ENCODE peak calls at places on chromosomes 6 and 20, in five cellular contexts. One of them, this sample, is unnamed.

GRCh38 chr6:35586542-35586941 is 73.8 kb upstream of the TULP1 start:
- DNase-seq in HepG2: no peak
- DNase-seq in NT2/D1: no peak
- DNase-seq in GM12878: no peak
- DNase-seq in H1: no peak
- DNase-seq in this sample: no peak

GRCh38 chr6:49269190-49269589 is 193.9 kb downstream of the MMUT start:
- DNase-seq in GM12878: no peak
- DNase-seq in H1: no peak
- DNase-seq in HepG2: no peak
- DNase-seq in NT2/D1: no peak
- DNase-seq in this sample: no peak

GRCh38 chr6:14354919-14355572 is 237.5 kb downstream of the CD83 start:
- DNase-seq in HepG2: no peak
- DNase-seq in GM12878: no peak
- DNase-seq in NT2/D1: no peak
- DNase-seq in H1: no peak
- DNase-seq in this sample: no peak

GRCh38 chr6:157068691-157069228 is 254.6 kb downstream of the TMEM242 start:
- DNase-seq in HepG2: no peak
- DNase-seq in H1: no peak
- DNase-seq in GM12878: peak
- DNase-seq in NT2/D1: no peak
- DNase-seq in this sample: no peak

GRCh38 chr6:26159417-26160273 is 72.4 kb downstream of the HFE start:
- DNase-seq in NT2/D1: no peak
- DNase-seq in HepG2: no peak
- DNase-seq in GM12878: peak
- DNase-seq in H1: no peak
- DNase-seq in this sample: peak

GRCh38 chr20:57638173-57638894 is 18.1 kb upstream of the ZBP1 start:
- DNase-seq in GM12878: no peak
- DNase-seq in H1: no peak
- DNase-seq in NT2/D1: no peak
- DNase-seq in HepG2: no peak
- DNase-seq in this sample: no peak

GRCh38 chr6:125310994-125311649 is 9.4 kb upstream of the HDDC2 start:
- DNase-seq in NT2/D1: peak
- DNase-seq in HepG2: peak
- DNase-seq in H1: no peak
- DNase-seq in GM12878: no peak
- DNase-seq in this sample: peak

GRCh38 chr20:22684072-22684762 is 99.8 kb upstream of the FOXA2 start:
- DNase-seq in HepG2: peak
- DNase-seq in H1: peak
- DNase-seq in GM12878: peak
- DNase-seq in NT2/D1: peak
- DNase-seq in this sample: peak

GRCh38 chr6:3825851-3826581 is 23.2 kb upstream of the FAM50B start:
- DNase-seq in GM12878: no peak
- DNase-seq in NT2/D1: no peak
- DNase-seq in H1: no peak
- DNase-seq in HepG2: peak
- DNase-seq in this sample: no peak

GRCh38 chr6:130955755-130956154 is 107.3 kb downstream of the EPB41L2 start:
- DNase-seq in GM12878: no peak
- DNase-seq in NT2/D1: no peak
- DNase-seq in H1: no peak
- DNase-seq in HepG2: no peak
- DNase-seq in this sample: peak

GRCh38 chr6:18122128-18123093 is at the start of gene NHLRC1:
- DNase-seq in NT2/D1: peak
- DNase-seq in HepG2: peak
- DNase-seq in GM12878: peak
- DNase-seq in H1: peak
- DNase-seq in this sample: no peak

GRCh38 chr6:159252955-159253508 is 83.8 kb downstream of the FNDC1 start:
- DNase-seq in NT2/D1: peak
- DNase-seq in GM12878: peak
- DNase-seq in HepG2: peak
- DNase-seq in H1: peak
- DNase-seq in this sample: peak

DNA sequence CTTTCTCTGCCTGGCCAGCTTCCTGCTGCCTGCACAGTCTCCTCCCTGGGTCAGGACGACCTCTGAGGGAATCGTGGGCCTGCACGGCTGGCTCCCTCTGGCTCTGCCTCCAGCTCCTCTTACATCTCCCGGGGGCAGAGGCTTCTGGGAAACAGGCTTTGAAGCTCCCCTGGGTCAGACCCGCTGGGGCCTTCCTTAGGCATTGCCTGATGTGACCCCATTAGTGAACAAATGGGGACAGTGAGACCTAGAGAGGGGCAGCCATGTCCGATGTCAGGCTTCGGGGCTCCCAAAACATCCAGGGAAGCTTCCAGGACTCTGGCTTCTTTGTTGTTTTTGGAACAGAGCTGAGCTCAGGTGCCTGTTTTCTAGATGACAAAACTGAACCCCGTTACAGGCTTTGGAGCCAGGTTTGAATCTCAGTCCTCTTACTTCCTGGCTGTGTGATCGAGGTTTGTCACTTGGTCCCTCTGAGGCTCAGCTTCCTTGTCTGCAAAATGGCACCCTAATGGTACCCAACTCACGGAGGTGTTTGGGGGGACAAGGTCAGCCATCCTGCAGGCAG is 94.3 kb downstream of the CEBPB start:
- DNase-seq in NT2/D1: no peak
- DNase-seq in GM12878: no peak
- DNase-seq in HepG2: no peak
- DNase-seq in H1: no peak
- DNase-seq in this sample: peak
- TF ChIP-seq SUZ12 in NT2/D1: no peak
- TF ChIP-seq SUZ12 in GM12878: no peak
- TF ChIP-seq SUZ12 in HepG2: no peak
- TF ChIP-seq SUZ12 in H1: no peak
- TF ChIP-seq SUZ12 in this sample: no peak

DNA sequence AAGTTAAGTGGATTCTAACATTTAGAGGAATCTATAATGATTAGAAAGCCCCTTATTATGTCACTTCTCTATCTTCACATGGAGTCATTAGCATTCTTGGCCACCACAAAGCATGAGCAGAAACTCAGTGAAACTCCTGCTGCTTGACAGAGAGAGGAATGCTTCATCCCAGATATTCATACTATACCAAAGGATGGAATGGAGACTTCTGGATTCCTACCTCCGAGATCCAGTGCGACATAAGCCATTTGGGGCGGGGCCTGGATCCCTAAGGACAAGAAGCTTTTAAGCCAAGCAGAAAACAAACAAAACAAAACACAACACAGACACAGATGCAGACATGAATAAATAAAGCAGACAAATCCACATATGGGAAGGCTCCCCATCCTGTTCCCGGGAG is 727.4 kb downstream of the MAFB start:
- DNase-seq in GM12878: no peak
- DNase-seq in H1: no peak
- DNase-seq in NT2/D1: no peak
- DNase-seq in HepG2: no peak
- DNase-seq in this sample: no peak
- TF ChIP-seq SUZ12 in GM12878: no peak
- TF ChIP-seq SUZ12 in H1: no peak
- TF ChIP-seq SUZ12 in NT2/D1: no peak
- TF ChIP-seq SUZ12 in HepG2: no peak
- TF ChIP-seq SUZ12 in this sample: no peak

DNA sequence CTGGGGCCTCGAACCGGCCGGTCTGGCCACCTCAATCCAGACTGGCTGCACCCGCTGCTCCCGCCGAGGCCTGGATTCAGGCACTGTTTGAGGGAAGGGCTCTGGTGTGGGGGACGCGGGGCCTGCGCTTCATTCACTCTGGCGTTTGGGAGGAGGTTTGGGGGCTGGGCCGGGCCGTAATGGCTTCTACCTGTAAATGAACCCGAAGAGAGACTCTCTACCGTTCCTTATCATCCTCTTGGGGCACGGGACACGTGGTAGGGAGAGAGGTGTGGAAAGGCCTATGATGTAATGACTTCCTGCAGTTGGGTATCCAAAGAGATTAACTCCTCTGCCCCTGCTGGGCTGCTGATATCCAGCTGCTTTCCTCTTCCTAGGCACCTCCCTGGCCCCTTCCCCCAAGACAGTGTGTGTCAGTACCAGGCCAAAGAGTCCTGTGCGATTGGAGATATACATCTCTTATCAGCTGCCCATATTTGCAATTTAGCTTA is 1.8 kb downstream of the FOXO3 start:
- DNase-seq in HepG2: peak
- DNase-seq in H1: peak
- DNase-seq in NT2/D1: no peak
- DNase-seq in GM12878: no peak
- DNase-seq in this sample: peak
- TF ChIP-seq SUZ12 in HepG2: no peak
- TF ChIP-seq SUZ12 in H1: no peak
- TF ChIP-seq SUZ12 in NT2/D1: no peak
- TF ChIP-seq SUZ12 in GM12878: no peak
- TF ChIP-seq SUZ12 in this sample: no peak

DNA sequence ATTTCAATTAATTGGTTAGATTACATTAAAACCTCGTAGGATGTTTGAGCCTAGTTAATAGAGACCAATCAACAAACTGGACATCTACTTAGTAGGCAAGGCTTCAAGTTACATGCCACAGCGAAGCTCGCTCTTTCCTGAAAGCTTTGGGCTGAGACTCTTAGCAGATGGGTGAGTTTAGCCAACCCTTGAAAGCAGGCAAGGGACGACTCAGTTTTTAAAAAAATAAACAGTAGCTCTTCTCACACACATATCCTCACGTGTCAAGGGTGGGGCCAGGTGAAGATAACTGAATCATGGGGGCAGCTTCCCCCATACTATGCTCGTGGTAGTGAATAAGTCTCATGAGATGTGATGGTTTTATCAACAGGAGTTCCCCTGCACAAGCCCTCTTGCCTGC is 775 bp downstream of the MTFR2 start:
- DNase-seq in NT2/D1: no peak
- DNase-seq in GM12878: no peak
- DNase-seq in H1: no peak
- DNase-seq in HepG2: no peak
- DNase-seq in this sample: no peak
- TF ChIP-seq SUZ12 in NT2/D1: no peak
- TF ChIP-seq SUZ12 in GM12878: no peak
- TF ChIP-seq SUZ12 in H1: no peak
- TF ChIP-seq SUZ12 in HepG2: no peak
- TF ChIP-seq SUZ12 in this sample: no peak

DNA sequence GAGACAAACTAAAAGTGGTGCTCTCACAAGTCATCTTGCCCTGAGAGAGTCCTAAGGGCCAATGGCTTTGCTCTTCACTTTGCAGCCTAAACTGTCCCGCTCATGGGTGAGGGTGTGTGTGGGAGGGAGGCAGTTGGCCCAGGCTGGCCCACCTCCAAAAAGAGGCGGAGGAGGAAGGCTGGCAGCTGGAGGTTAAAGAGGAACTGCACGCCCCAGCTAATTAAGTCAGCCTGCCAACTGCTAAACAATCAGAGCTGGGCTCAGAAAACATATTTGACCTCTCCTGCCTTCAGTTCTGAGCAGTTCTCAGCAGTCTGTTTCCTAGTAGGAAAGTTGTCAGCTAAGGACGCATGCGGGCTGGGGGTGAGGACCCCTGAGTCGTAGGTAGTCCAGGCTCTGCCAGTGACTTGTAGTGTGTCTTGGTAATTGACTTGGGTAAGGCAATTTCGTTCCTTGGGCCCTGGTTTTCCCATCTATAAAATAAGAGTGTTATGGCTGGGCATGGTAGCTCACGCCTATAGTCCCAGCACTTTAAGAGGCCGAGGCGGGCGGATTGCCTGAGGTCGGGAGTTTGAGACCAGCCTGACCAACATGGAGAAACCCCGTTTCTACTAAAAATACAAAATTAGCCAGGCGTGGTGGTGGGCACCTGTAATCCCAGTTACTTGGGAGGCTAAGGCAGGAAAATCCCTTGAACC is 17.0 kb downstream of the GSS start:
- DNase-seq in HepG2: no peak
- DNase-seq in NT2/D1: no peak
- DNase-seq in GM12878: no peak
- DNase-seq in H1: no peak
- DNase-seq in this sample: no peak
- TF ChIP-seq SUZ12 in HepG2: no peak
- TF ChIP-seq SUZ12 in NT2/D1: no peak
- TF ChIP-seq SUZ12 in GM12878: no peak
- TF ChIP-seq SUZ12 in H1: no peak
- TF ChIP-seq SUZ12 in this sample: no peak

GRCh38 chr20:32820698-32821378 is 1.1 kb downstream of the MAPRE1 start:
- DNase-seq in GM12878: no peak
- DNase-seq in NT2/D1: no peak
- DNase-seq in H1: no peak
- DNase-seq in HepG2: no peak
- DNase-seq in this sample: no peak
- TF ChIP-seq SUZ12 in GM12878: no peak
- TF ChIP-seq SUZ12 in NT2/D1: no peak
- TF ChIP-seq SUZ12 in H1: no peak
- TF ChIP-seq SUZ12 in HepG2: no peak
- TF ChIP-seq SUZ12 in this sample: no peak

DNA sequence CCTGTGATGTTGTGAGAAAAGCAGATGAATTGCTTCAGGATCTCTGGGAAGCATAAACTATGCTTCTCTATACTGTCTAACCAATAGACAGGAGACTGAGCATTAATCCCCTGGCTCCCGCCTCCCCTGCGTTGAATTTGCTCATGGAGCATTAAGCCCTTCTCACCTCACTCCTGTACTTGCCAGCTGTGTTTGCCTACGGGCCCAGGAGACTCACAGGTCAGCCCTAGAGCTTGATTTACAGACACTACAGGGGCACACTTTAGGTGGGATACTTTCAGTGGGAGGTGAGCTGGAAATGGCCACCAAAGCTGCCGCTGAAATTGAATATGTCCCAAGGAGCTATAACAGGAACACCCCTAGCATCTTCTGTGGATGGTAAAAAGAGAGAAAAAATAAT is 418.7 kb downstream of the CBLN4 start:
- DNase-seq in GM12878: no peak
- DNase-seq in HepG2: no peak
- DNase-seq in H1: no peak
- DNase-seq in NT2/D1: no peak
- DNase-seq in this sample: no peak
- TF ChIP-seq SUZ12 in GM12878: no peak
- TF ChIP-seq SUZ12 in HepG2: no peak
- TF ChIP-seq SUZ12 in H1: no peak
- TF ChIP-seq SUZ12 in NT2/D1: no peak
- TF ChIP-seq SUZ12 in this sample: no peak

This sample was measured in HEK293T.